ENCODE peak calls at places on chromosome X, in six cellular contexts. O is astrocyte of the spinal cord, N is substantia nigra, Z is SW 1271, P is psoas muscle, G is WTC11. F is an unnamed sample.

GRCh38 chrX:81259008-81259713 is 57.3 kb downstream of the SH3BGRL start:
- DNase-seq in Z (no peak), G (no peak), N (no peak), P (no peak), O (peak), F (no peak)

GRCh38 chrX:14362731-14363130 is 166.6 kb upstream of the GLRA2 start:
- DNase-seq in G (no peak), O (peak), P (no peak), N (no peak), Z (no peak), F (no peak)

GRCh38 chrX:45788315-45788714 is 587.6 kb upstream of the DIPK2B start:
- DNase-seq in N (no peak), O (no peak), Z (no peak), G (no peak), P (no peak), F (no peak)

GRCh38 chrX:116272328-116272727 is 101.8 kb downstream of the AGTR2 start:
- DNase-seq in O (peak), P (no peak), Z (peak), N (no peak), G (no peak), F (no peak)

GRCh38 chrX:14029039-14029424 is 660 bp downstream of the GEMIN8 start:
- DNase-seq in O (no peak), P (no peak), N (peak), Z (no peak), G (no peak), F (no peak)

GRCh38 chrX:40108959-40109287 is 11.2 kb upstream of the BCOR start:
- DNase-seq in P (peak), Z (peak), O (peak), G (peak), N (peak), F (peak)

GRCh38 chrX:51894697-51895336 is 1.4 kb downstream of the MAGED1 start:
- DNase-seq in O (peak), N (peak), G (peak), Z (peak), P (peak), F (no peak)

GRCh38 chrX:22366866-22367265 is 94.2 kb downstream of the CBLL2 start:
- DNase-seq in G (no peak), N (no peak), O (no peak), Z (no peak), P (no peak), F (no peak)

F was measured in NCI-H2171 treated with DMSO at 0.1 percent for 48 hours.